ENCODE peak calls at places on chromosome 1, in five cellular contexts. T, L, H, M and A are unnamed samples.

GRCh38 chr1:44390277-44390676 is 14.8 kb upstream of the RNF220 start:
- DNase-seq in H (no peak), M (no peak), L (no peak), T (no peak), A (no peak)

GRCh38 chr1:51960262-51960661 is 30.2 kb downstream of the RAB3B start:
- DNase-seq in H (no peak), M (no peak), L (no peak), T (no peak), A (no peak)

GRCh38 chr1:203544485-203544884 is 50.5 kb downstream of the OPTC start:
- DNase-seq in L (no peak), M (no peak), H (no peak), T (no peak), A (no peak)

GRCh38 chr1:11531314-11531870 is 52.4 kb downstream of the DISP3 start:
- DNase-seq in T (no peak), L (no peak), H (no peak), M (no peak), A (no peak)

GRCh38 chr1:113747376-113747775 is 11.9 kb downstream of the PHTF1 start:
- DNase-seq in T (no peak), H (no peak), L (no peak), M (no peak), A (no peak)

GRCh38 chr1:93434987-93435386 is 12.9 kb upstream of the FNBP1L start:
- DNase-seq in M (no peak), L (no peak), T (no peak), H (no peak), A (no peak)

GRCh38 chr1:242828199-242828598 is 303.7 kb upstream of the PLD5 start:
- DNase-seq in T (no peak), H (no peak), L (no peak), M (no peak), A (no peak)

GRCh38 chr1:178868700-178869099 is 2.2 kb downstream of the ANGPTL1 start:
- DNase-seq in M (no peak), T (no peak), L (no peak), H (no peak), A (no peak)

GRCh38 chr1:228316589-228317387 is 89.8 kb downstream of the TRIM11 start:
- DNase-seq in M (no peak), T (no peak), H (no peak), L (no peak), A (no peak)

GRCh38 chr1:204814146-204814884 is 56.3 kb upstream of the NFASC start:
- DNase-seq in T (no peak), H (no peak), L (no peak), M (no peak), A (no peak)

GRCh38 chr1:40986328-40986783 is 6.9 kb downstream of the CTPS1 start:
- DNase-seq in L (no peak), M (no peak), H (no peak), T (no peak), A (no peak)